ENCODE peak calls at places on chromosomes 5 and 9, in ten cellular contexts. A is hippocampal formation; I is GM23248; W is tibial artery; E is left cardiac atrium; S is sciatic nerve; N is amygdala; Q is activated CD8-positive, alpha-beta memory T cell treated with anti-CD3 and anti-CD28 coated beads, Interleukin-2, amount 50 U/mL, for 4 hours; T is T-cell; X is aorta. Z is an unnamed sample.

GRCh38 chr9:12817702-12818101 is 42.9 kb downstream of the LURAP1L start:
- DNase-seq in A (no peak), I (peak), W (no peak), E (no peak), S (no peak), N (no peak), Q (no peak), T (no peak), X (no peak), Z (peak)

GRCh38 chr5:91382530-91383026 is 539 bp downstream of the ARRDC3 start:
- DNase-seq in A (peak), I (peak), W (no peak), E (no peak), S (peak), N (no peak), Q (no peak), T (peak), X (peak), Z (peak)

GRCh38 chr5:101176605-101177004 is 273.5 kb upstream of the ST8SIA4 start:
- DNase-seq in A (no peak), I (no peak), W (no peak), E (no peak), S (no peak), N (no peak), Q (no peak), T (no peak), X (no peak), Z (no peak)

GRCh38 chr5:143454936-143455516 is 51.5 kb upstream of the NR3C1 start:
- DNase-seq in A (no peak), I (no peak), W (no peak), E (no peak), S (no peak), N (no peak), Q (no peak), T (no peak), X (no peak), Z (no peak)

GRCh38 chr5:179147991-179148702 is 88.0 kb downstream of the ZNF354C start:
- DNase-seq in A (no peak), I (no peak), W (no peak), E (no peak), S (no peak), N (no peak), Q (no peak), T (no peak), X (peak), Z (no peak)

GRCh38 chr9:33959725-33960124 is 89.0 kb downstream of the UBAP2 start:
- DNase-seq in A (no peak), I (no peak), W (no peak), E (no peak), S (no peak), N (no peak), Q (no peak), T (no peak), X (no peak), Z (no peak)

GRCh38 chr9:77764894-77765780 is 117.0 kb upstream of the GNA14 start:
- DNase-seq in A (no peak), I (peak), W (no peak), E (no peak), S (no peak), N (no peak), Q (no peak), T (no peak), X (no peak), Z (peak)

GRCh38 chr9:2469681-2470141 is 151.9 kb upstream of the VLDLR start:
- DNase-seq in A (no peak), I (peak), W (no peak), E (peak), S (peak), N (no peak), Q (no peak), T (no peak), X (no peak), Z (no peak)

GRCh38 chr5:123785160-123786001 is 273.4 kb downstream of the CSNK1G3 start:
- DNase-seq in A (peak), I (peak), W (no peak), E (no peak), S (no peak), N (no peak), Q (no peak), T (no peak), X (no peak), Z (no peak)

GRCh38 chr5:69415584-69415958 is 655 bp downstream of the MARVELD2 start:
- DNase-seq in A (no peak), I (no peak), W (no peak), E (no peak), S (no peak), N (no peak), Q (no peak), T (no peak), X (no peak), Z (no peak)

GRCh38 chr5:112930082-112930344 is 8.0 kb upstream of the REEP5 start:
- DNase-seq in A (no peak), I (no peak), W (no peak), E (no peak), S (no peak), N (no peak), Q (no peak), T (no peak), X (no peak), Z (no peak)

GRCh38 chr5:40879163-40879942 is 29.9 kb upstream of the C7 start:
- DNase-seq in A (peak), I (peak), W (no peak), E (no peak), S (no peak), N (no peak), Q (no peak), T (no peak), X (no peak), Z (peak)

GRCh38 chr5:159286420-159287035 is 23.4 kb downstream of the UBLCP1 start:
- DNase-seq in A (peak), I (peak), W (no peak), E (no peak), S (no peak), N (no peak), Q (no peak), T (no peak), X (no peak), Z (peak)

GRCh38 chr5:133925866-133926488 is 42.4 kb downstream of the C5orf15 start:
- DNase-seq in A (no peak), I (no peak), W (no peak), E (no peak), S (no peak), N (no peak), Q (no peak), T (no peak), X (no peak), Z (peak)

GRCh38 chr5:72531496-72532190 is 24.4 kb upstream of the ZNF366 start:
- DNase-seq in A (no peak), I (peak), W (no peak), E (no peak), S (no peak), N (no peak), Q (no peak), T (no peak), X (no peak), Z (no peak)

GRCh38 chr5:10519729-10520128 is 44.1 kb upstream of the ANKRD33B start:
- DNase-seq in A (no peak), I (no peak), W (peak), E (no peak), S (peak), N (no peak), Q (no peak), T (no peak), X (peak), Z (no peak)

GRCh38 chr9:120714088-120714845 is at the start of gene MEGF9:
- DNase-seq in A (peak), I (peak), W (peak), E (peak), S (peak), N (peak), Q (peak), T (peak), X (peak), Z (peak)

GRCh38 chr5:178529080-178529479 is 61.1 kb downstream of the COL23A1 start:
- DNase-seq in A (no peak), I (no peak), W (peak), E (no peak), S (peak), N (no peak), Q (no peak), T (no peak), X (peak), Z (no peak)

GRCh38 chr5:151222769-151223446 is 984 bp downstream of the CCDC69 start:
- DNase-seq in A (no peak), I (no peak), W (peak), E (peak), S (no peak), N (no peak), Q (peak), T (peak), X (peak), Z (no peak)

GRCh38 chr5:125190232-125191051 is 444.0 kb upstream of the ZNF608 start:
- DNase-seq in A (no peak), I (no peak), W (no peak), E (no peak), S (no peak), N (no peak), Q (no peak), T (no peak), X (no peak), Z (no peak)